ENCODE peak calls at places on chromosomes 11 and 22, in nine cellular contexts. Y is MM.1S; C is H1; W is prostate gland; H is heart right ventricle; R is psoas muscle; E is A549; Q is naive thymus-derived CD4-positive, alpha-beta T cell; U is fibroblast of lung. T is an unnamed sample.
A peak's percentile ranks its signal among the peaks of the same experiment; 100 is the strongest.

GRCh38 chr11:129605815-129606214 is 209.8 kb upstream of the TMEM45B start:
- DNase-seq in Y (no peak), C (no peak), W (no peak), H (no peak), R (no peak), E (no peak), Q (no peak), U (no peak), T (no peak)

GRCh38 chr11:68113986-68114385 is 7.2 kb downstream of the CHKA start:
- DNase-seq in Y (no peak), C (no peak), W (no peak), H (no peak), R (no peak), E (no peak), Q (no peak), U (no peak), T (no peak)

GRCh38 chr11:76648061-76648460 is 22.5 kb downstream of the LRRC32 start:
- DNase-seq in Y (no peak), C (no peak), W (no peak), H (no peak), R (no peak), E (no peak), Q (no peak), U (no peak), T (no peak)

GRCh38 chr22:19911540-19912235 is 29.9 kb upstream of the COMT start:
- DNase-seq in Y (no peak), C (no peak), W (no peak), H (no peak), R (no peak), E (no peak), Q (no peak), U (no peak), T (no peak)

GRCh38 chr11:15613231-15613630 is 498.5 kb downstream of the INSC start:
- DNase-seq in Y (no peak), C (no peak), W (no peak), H (no peak), R (no peak), E (no peak), Q (no peak), U (peak; percentile 9), T (no peak)

GRCh38 chr11:86740628-86741488 is 59.5 kb upstream of the PRSS23 start:
- DNase-seq in Y (no peak), C (no peak), W (peak; percentile 46), H (no peak), R (peak; percentile 26), E (peak; percentile 77), Q (no peak), U (peak; percentile 98), T (peak; percentile 66)

GRCh38 chr11:130671801-130672700 is 223.6 kb downstream of the ADAMTS15 start:
- DNase-seq in Y (no peak), C (no peak), W (no peak), H (peak; percentile 59), R (peak; percentile 54), E (no peak), Q (no peak), U (peak; percentile 95), T (peak; percentile 73)

GRCh38 chr22:26660961-26661578 is 3.7 kb downstream of the MIAT start:
- DNase-seq in Y (no peak), C (no peak), W (no peak), H (no peak), R (no peak), E (no peak), Q (no peak), U (peak; percentile 25), T (no peak)

GRCh38 chr11:114196994-114197702 is 99.1 kb upstream of the NNMT start:
- DNase-seq in Y (no peak), C (no peak), W (no peak), H (no peak), R (no peak), E (no peak), Q (no peak), U (no peak), T (peak; percentile 47)

GRCh38 chr22:32876516-32876915 is 75.0 kb downstream of the TIMP3 start:
- DNase-seq in Y (no peak), C (no peak), W (no peak), H (no peak), R (no peak), E (no peak), Q (no peak), U (no peak), T (no peak)

GRCh38 chr22:26170112-26170492 is 840 bp downstream of the SEZ6L start:
- DNase-seq in Y (no peak), C (peak; percentile 51), W (no peak), H (no peak), R (no peak), E (no peak), Q (no peak), U (no peak), T (no peak)

GRCh38 chr11:7418061-7418460 is 67.2 kb upstream of the OLFML1 start:
- DNase-seq in Y (no peak), C (no peak), W (no peak), H (no peak), R (no peak), E (no peak), Q (no peak), U (peak; percentile 33), T (no peak)

GRCh38 chr11:126313826-126314225 is 10.0 kb downstream of the DCPS start:
- DNase-seq in Y (peak; percentile 27), C (no peak), W (no peak), H (no peak), R (no peak), E (no peak), Q (no peak), U (no peak), T (no peak)

GRCh38 chr11:126318642-126319373 is 14.9 kb downstream of the DCPS start:
- DNase-seq in Y (peak; percentile 67), C (no peak), W (peak; percentile 45), H (no peak), R (no peak), E (no peak), Q (no peak), U (peak; percentile 97), T (no peak)

GRCh38 chr11:126322996-126323395 is 19.1 kb downstream of the DCPS start:
- DNase-seq in Y (no peak), C (no peak), W (no peak), H (no peak), R (no peak), E (no peak), Q (no peak), U (no peak), T (no peak)

GRCh38 chr11:126317681-126318641 is 14.1 kb downstream of the DCPS start:
- DNase-seq in Y (peak; percentile 31), C (no peak), W (peak; percentile 31), H (peak; percentile 74), R (peak; percentile 78), E (no peak), Q (no peak), U (peak; percentile 91), T (peak; percentile 41)

GRCh38 chr11:126319374-126319740 is 15.5 kb downstream of the DCPS start:
- DNase-seq in Y (no peak), C (no peak), W (no peak), H (no peak), R (no peak), E (no peak), Q (no peak), U (no peak), T (no peak)
- H3K4me3 ChIP-seq in Y (no peak overlapping the region), C (no peak overlapping the region), W (no peak overlapping the region), H (no peak overlapping the region), R (no peak overlapping the region), E (no peak overlapping the region), Q (no peak overlapping the region), U (no peak overlapping the region), T (no peak overlapping the region)

GRCh38 chr22:45455212-45455611 is 41.7 kb downstream of the RIBC2 start:
- DNase-seq in Y (no peak), C (no peak), W (no peak), H (no peak), R (no peak), E (no peak), Q (no peak), U (no peak), T (no peak)

GRCh38 chr22:45453764-45454163 is 40.3 kb downstream of the RIBC2 start:
- DNase-seq in Y (no peak), C (no peak), W (no peak), H (no peak), R (no peak), E (no peak), Q (no peak), U (no peak), T (no peak)

GRCh38 chr22:45456811-45457210 is 43.3 kb downstream of the RIBC2 start:
- DNase-seq in Y (no peak), C (no peak), W (no peak), H (no peak), R (no peak), E (no peak), Q (no peak), U (no peak), T (no peak)

GRCh38 chr22:45454260-45454659 is 40.8 kb downstream of the RIBC2 start:
- DNase-seq in Y (no peak), C (no peak), W (no peak), H (no peak), R (no peak), E (no peak), Q (no peak), U (peak; percentile 27), T (no peak)

DNA sequence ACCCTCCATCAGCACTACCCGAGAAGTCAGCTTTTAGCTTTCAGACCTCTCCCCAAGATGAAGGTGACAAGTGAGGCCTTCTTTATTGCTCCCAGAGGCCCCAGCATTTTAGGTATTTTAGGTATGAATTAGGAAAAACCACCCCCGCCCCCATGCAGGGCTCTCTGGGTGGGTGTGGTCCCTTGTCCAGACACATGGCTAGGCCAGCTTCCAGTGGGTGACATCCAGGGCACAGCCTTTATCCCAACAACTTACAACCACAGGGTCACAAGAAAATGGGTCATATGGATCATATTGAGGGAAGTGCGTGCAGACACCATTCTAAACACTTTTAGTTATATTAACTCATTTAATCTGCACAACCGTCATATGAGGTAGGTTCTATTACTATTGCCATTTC is 42.1 kb downstream of the RIBC2 start:
- DNase-seq in Y (no peak), C (no peak), W (no peak), H (no peak), R (no peak), E (no peak), Q (no peak), U (no peak), T (no peak)
- H3K4me1 ChIP-seq in Y (no peaks in the 10 kb centered on the region), C (no peaks in the 10 kb centered on the region), W (no peaks in the 10 kb centered on the region), H (peaks cover 6% of the 10 kb centered on the region), R (no peaks in the 10 kb centered on the region), E (peaks cover 3% of the 10 kb centered on the region), Q (no peaks in the 10 kb centered on the region), U (peaks cover 18% of the 10 kb centered on the region), T (no peaks in the 10 kb centered on the region)

DNA sequence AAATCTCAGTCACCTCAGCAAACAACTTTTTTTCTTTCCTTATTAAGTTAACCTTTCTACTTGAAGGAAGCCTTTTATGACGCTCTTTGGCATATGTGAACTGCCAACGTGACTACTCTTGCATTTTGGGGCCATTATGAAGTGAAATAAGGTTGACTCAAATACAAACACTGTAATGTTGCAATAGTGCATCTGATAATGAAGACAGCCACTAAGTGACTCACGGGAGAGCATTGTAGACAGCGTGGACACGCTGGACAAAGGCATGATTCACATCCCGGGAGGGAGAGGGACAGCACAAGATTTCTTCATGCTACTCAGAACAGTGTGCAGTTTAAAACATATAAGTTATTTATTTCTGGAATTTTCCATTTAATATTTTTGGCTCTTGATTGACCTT is 560.8 kb downstream of the ETS1 start:
- DNase-seq in Y (no peak), C (no peak), W (no peak), H (no peak), R (peak; percentile 28), E (no peak), Q (no peak), U (peak; percentile 97), T (no peak)
- H3K4me3 ChIP-seq in Y (no peak overlapping the region), C (no peak overlapping the region), W (no peak overlapping the region), H (no peak overlapping the region), R (no peak overlapping the region), E (no peak overlapping the region), Q (no peak overlapping the region), U (no peak overlapping the region), T (no peak overlapping the region)

GRCh38 chr22:38257170-38257569 is 15.6 kb downstream of the TMEM184B start:
- DNase-seq in Y (no peak), C (no peak), W (no peak), H (no peak), R (no peak), E (no peak), Q (no peak), U (peak; percentile 81), T (no peak)
- H3K4me1 ChIP-seq in Y (peaks cover 32% of the 10 kb centered on the region), C (peaks cover 16% of the 10 kb centered on the region), W (peaks cover 3% of the 10 kb centered on the region), H (peaks cover 22% of the 10 kb centered on the region), R (peaks cover 73% of the 10 kb centered on the region), E (peaks cover 6% of the 10 kb centered on the region), Q (no peaks in the 10 kb centered on the region), U (peaks cover 18% of the 10 kb centered on the region), T (peaks cover 31% of the 10 kb centered on the region)

T was measured in thyroid gland.